ENCODE peak calls at places on chromosomes 16 and 17, in eight cellular contexts. E is transverse colon; N is effector memory CD4-positive, alpha-beta T cell; U is H9; K is heart left ventricle; Y is CD4-positive, CD25-positive, alpha-beta regulatory T cell; C is tibial nerve; X is pancreas. O is an unnamed sample. For H3K27me3, the result is how much of the 10 kb centered on the place peaks cover.

GRCh38 chr17:65455972-65456343 is 105.5 kb downstream of the AXIN2 start:
- DNase-seq in E (peak), N (no peak), U (peak), K (peak), Y (peak), C (no peak), X (peak), O (no peak)

GRCh38 chr16:69727916-69728270 is 1.5 kb upstream of the NQO1 start:
- DNase-seq in E (no peak), N (no peak), U (no peak), K (peak), Y (peak), C (no peak), X (no peak), O (no peak)

GRCh38 chr16:19524356-19524865 is 669 bp downstream of the CCP110 start:
- DNase-seq in E (no peak), N (no peak), U (no peak), K (no peak), Y (peak), C (no peak), X (no peak), O (no peak)

GRCh38 chr16:2298621-2299020 is 30.7 kb upstream of the RNPS1 start:
- DNase-seq in E (no peak), N (no peak), U (no peak), K (no peak), Y (no peak), C (no peak), X (no peak), O (no peak)

GRCh38 chr17:68048996-68049395 is 13.5 kb downstream of the KPNA2 start:
- DNase-seq in E (no peak), N (no peak), U (peak), K (no peak), Y (no peak), C (no peak), X (no peak), O (no peak)

GRCh38 chr17:36931096-36931696 is 6.1 kb upstream of the LHX1 start:
- DNase-seq in E (no peak), N (no peak), U (no peak), K (no peak), Y (no peak), C (no peak), X (no peak), O (no peak)

GRCh38 chr16:26598061-26598460 is 468.7 kb upstream of the C16orf82 start:
- DNase-seq in E (no peak), N (peak), U (no peak), K (no peak), Y (peak), C (no peak), X (no peak), O (no peak)

GRCh38 chr17:63387941-63388340 is 58.2 kb downstream of the CYB561 start:
- DNase-seq in E (no peak), N (no peak), U (no peak), K (no peak), Y (no peak), C (no peak), X (no peak), O (no peak)

GRCh38 chr16:66617010-66617434 is 12.5 kb downstream of the CMTM3 start:
- DNase-seq in E (no peak), N (no peak), U (no peak), K (no peak), Y (no peak), C (no peak), X (no peak), O (no peak)

GRCh38 chr17:40122466-40122943 is 734 bp downstream of the MSL1 start:
- DNase-seq in E (peak), N (no peak), U (peak), K (peak), Y (peak), C (no peak), X (peak), O (peak)

GRCh38 chr17:13416748-13417363 is 184.9 kb downstream of the HS3ST3A1 start:
- DNase-seq in E (no peak), N (no peak), U (no peak), K (no peak), Y (no peak), C (no peak), X (no peak), O (no peak)

GRCh38 chr17:27327397-27327796 is 33.5 kb downstream of the WSB1 start:
- DNase-seq in E (no peak), N (no peak), U (peak), K (no peak), Y (no peak), C (no peak), X (peak), O (no peak)

GRCh38 chr17:78412403-78412802 is 34.0 kb downstream of the PGS1 start:
- DNase-seq in E (no peak), N (no peak), U (no peak), K (no peak), Y (peak), C (no peak), X (no peak), O (no peak)

GRCh38 chr17:76076765-76077581 is 2.0 kb upstream of the ZACN start:
- DNase-seq in E (no peak), N (no peak), U (peak), K (no peak), Y (peak), C (no peak), X (no peak), O (no peak)

GRCh38 chr17:51372345-51373004 is 112.1 kb downstream of the UTP18 start:
- DNase-seq in E (peak), N (no peak), U (peak), K (peak), Y (peak), C (no peak), X (peak), O (peak)

GRCh38 chr17:30093463-30094147 is 23.0 kb upstream of the NSRP1 start:
- DNase-seq in E (peak), N (peak), U (peak), K (no peak), Y (peak), C (no peak), X (peak), O (no peak)

GRCh38 chr17:71975331-71975801 is 145.5 kb upstream of the SOX9 start:
- DNase-seq in E (peak), N (no peak), U (peak), K (peak), Y (no peak), C (peak), X (no peak), O (no peak)

GRCh38 chr17:58272367-58273280 is 8.1 kb downstream of the MPO start:
- DNase-seq in E (no peak), N (no peak), U (no peak), K (no peak), Y (no peak), C (no peak), X (no peak), O (no peak)

GRCh38 chr17:27640790-27641189 is 9.8 kb downstream of the LGALS9 start:
- DNase-seq in E (no peak), N (no peak), U (no peak), K (no peak), Y (no peak), C (no peak), X (no peak), O (no peak)

GRCh38 chr17:36726199-36726598 is 124.8 kb downstream of the MRM1 start:
- DNase-seq in E (no peak), N (no peak), U (no peak), K (no peak), Y (peak), C (no peak), X (no peak), O (no peak)

DNA sequence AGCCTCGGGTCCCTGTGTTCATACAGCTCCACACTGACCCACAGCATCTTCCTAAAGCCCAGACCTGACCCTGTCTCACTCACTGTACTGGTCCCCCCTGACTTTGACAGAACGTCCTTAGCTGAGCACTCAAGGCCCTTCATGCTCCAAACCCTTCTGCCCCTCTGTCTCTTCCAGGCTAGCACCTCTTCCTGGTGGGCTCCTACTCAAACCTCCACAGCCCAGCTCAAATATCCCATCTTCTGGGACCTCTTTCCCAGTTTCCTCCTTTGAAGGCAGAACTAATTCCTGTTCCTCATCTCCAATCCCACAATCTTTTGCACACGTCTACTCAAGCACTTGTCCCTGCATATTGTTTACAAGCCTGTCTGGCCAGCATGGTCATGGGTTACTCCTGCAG is 8.8 kb downstream of the GRIN2C start:
- DNase-seq in E (no peak), N (no peak), U (no peak), K (no peak), Y (no peak), C (no peak), X (no peak), O (no peak)
- H3K27me3 ChIP-seq in E (half or more), N (under half), U (under half), K (under half), Y (under half), C (half or more), X (under half), O (under half)

GRCh38 chr16:20765732-20766131 is 1.9 kb downstream of the ACSM3 start:
- DNase-seq in E (no peak), N (no peak), U (no peak), K (no peak), Y (no peak), C (no peak), X (no peak), O (no peak)

GRCh38 chr16:20763461-20764232 is at the start of gene ACSM3:
- DNase-seq in E (peak), N (peak), U (peak), K (peak), Y (peak), C (no peak), X (peak), O (peak)

GRCh38 chr16:20760346-20760745 is 3.5 kb upstream of the ACSM3 start:
- DNase-seq in E (no peak), N (no peak), U (no peak), K (no peak), Y (no peak), C (no peak), X (no peak), O (no peak)

GRCh38 chr16:20762404-20763123 is 1.2 kb upstream of the ACSM3 start:
- DNase-seq in E (no peak), N (no peak), U (no peak), K (no peak), Y (no peak), C (no peak), X (no peak), O (no peak)

GRCh38 chr16:20761175-20761574 is 2.6 kb upstream of the ACSM3 start:
- DNase-seq in E (no peak), N (no peak), U (no peak), K (no peak), Y (no peak), C (no peak), X (no peak), O (no peak)
- H3K27me3 ChIP-seq in E (under half), N (under half), U (under half), K (under half), Y (under half), C (under half), X (under half), O (under half)

GRCh38 chr16:802461-802860 is 1.9 kb upstream of the GNG13 start:
- DNase-seq in E (no peak), N (no peak), U (no peak), K (no peak), Y (no peak), C (no peak), X (no peak), O (no peak)

GRCh38 chr16:805474-805873 is 4.9 kb upstream of the GNG13 start:
- DNase-seq in E (no peak), N (no peak), U (no peak), K (no peak), Y (no peak), C (no peak), X (no peak), O (no peak)

GRCh38 chr16:804193-805048 is 3.9 kb upstream of the GNG13 start:
- DNase-seq in E (no peak), N (no peak), U (no peak), K (no peak), Y (no peak), C (no peak), X (no peak), O (no peak)

GRCh38 chr16:802914-803750 is 2.6 kb upstream of the GNG13 start:
- DNase-seq in E (no peak), N (no peak), U (no peak), K (no peak), Y (no peak), C (no peak), X (no peak), O (no peak)

DNA sequence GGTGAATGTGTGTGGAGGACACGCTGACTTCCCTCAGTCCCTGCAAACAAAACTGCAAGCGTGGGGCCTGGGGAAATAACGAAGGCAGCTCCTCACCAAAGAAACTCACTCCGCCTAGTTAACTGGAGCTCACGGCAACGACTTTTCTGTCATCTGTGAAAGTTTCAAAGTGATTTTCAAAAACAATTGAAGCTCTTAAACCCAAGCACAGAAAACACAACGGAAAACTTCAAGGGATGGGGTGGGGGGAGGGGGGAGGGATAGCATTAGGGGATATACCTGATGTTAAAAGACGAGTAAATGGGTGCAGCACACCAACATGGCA is 3.2 kb upstream of the GNG13 start:
- DNase-seq in E (no peak), N (no peak), U (no peak), K (no peak), Y (no peak), C (no peak), X (no peak), O (no peak)
- H3K27me3 ChIP-seq in E (half or more), N (under half), U (under half), K (under half), Y (under half), C (under half), X (under half), O (under half)

GRCh38 chr16:31429314-31429713 is 1.2 kb upstream of the COX6A2 start:
- DNase-seq in E (no peak), N (no peak), U (no peak), K (peak), Y (no peak), C (no peak), X (no peak), O (no peak)

GRCh38 chr16:31428638-31429247 is 583 bp upstream of the COX6A2 start:
- DNase-seq in E (no peak), N (no peak), U (no peak), K (no peak), Y (no peak), C (no peak), X (no peak), O (no peak)

GRCh38 chr16:31428277-31428597 is at the start of gene COX6A2:
- DNase-seq in E (no peak), N (no peak), U (no peak), K (peak), Y (no peak), C (no peak), X (no peak), O (no peak)

GRCh38 chr16:31430380-31431052 is 2.4 kb upstream of the COX6A2 start:
- DNase-seq in E (no peak), N (no peak), U (no peak), K (no peak), Y (no peak), C (no peak), X (no peak), O (no peak)

DNA sequence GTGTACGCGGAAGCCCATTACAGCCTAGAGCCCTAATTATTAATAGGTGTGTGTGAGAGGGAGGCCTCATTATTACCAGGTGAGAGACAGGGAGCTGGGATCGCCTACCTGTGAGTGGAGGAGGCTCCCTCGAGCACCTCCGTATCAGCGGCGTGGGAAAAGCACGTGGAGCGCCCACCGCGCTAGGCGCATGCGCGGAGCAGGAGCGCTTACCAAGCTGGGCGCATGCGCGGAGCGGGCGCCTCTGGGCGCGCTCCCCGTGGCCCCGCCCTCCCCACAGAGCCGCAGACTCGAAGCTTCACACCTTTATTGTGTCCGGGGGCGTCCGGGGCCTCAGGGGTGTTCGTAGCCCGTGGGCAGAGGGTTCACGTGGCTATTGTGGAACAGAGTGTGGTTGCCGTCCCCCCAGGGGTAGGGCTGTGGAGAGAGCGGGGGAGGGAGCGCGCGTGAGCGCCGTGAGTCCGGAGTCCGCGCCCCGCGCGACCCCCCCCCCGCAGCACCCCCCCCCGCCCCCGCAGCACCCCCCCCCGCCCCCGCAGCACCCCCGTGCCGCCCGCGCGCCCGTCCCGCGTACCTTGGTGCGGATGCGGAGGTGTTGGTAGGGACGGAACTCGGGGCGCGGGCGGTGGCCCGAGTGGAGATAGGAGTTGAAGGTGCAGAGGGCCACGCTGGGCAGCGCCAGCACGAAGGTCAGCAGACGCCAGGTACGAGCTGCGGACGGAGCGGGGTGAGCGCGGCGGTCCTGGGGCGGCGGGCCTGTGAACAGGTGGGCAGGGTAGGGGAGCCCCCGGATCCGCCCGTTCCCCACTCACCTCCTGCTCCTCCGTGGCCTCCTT is 501 bp downstream of the COX6A2 start:
- DNase-seq in E (peak), N (peak), U (peak), K (peak), Y (peak), C (no peak), X (peak), O (no peak)
- H3K27me3 ChIP-seq in E (under half), N (under half), U (under half), K (under half), Y (under half), C (under half), X (under half), O (under half)

GRCh38 chr17:73648974-73649373 is 4.7 kb upstream of the SDK2 start:
- DNase-seq in E (no peak), N (no peak), U (no peak), K (no peak), Y (no peak), C (no peak), X (no peak), O (no peak)
- H3K27me3 ChIP-seq in E (under half), N (under half), U (under half), K (under half), Y (under half), C (under half), X (under half), O (under half)

DNA sequence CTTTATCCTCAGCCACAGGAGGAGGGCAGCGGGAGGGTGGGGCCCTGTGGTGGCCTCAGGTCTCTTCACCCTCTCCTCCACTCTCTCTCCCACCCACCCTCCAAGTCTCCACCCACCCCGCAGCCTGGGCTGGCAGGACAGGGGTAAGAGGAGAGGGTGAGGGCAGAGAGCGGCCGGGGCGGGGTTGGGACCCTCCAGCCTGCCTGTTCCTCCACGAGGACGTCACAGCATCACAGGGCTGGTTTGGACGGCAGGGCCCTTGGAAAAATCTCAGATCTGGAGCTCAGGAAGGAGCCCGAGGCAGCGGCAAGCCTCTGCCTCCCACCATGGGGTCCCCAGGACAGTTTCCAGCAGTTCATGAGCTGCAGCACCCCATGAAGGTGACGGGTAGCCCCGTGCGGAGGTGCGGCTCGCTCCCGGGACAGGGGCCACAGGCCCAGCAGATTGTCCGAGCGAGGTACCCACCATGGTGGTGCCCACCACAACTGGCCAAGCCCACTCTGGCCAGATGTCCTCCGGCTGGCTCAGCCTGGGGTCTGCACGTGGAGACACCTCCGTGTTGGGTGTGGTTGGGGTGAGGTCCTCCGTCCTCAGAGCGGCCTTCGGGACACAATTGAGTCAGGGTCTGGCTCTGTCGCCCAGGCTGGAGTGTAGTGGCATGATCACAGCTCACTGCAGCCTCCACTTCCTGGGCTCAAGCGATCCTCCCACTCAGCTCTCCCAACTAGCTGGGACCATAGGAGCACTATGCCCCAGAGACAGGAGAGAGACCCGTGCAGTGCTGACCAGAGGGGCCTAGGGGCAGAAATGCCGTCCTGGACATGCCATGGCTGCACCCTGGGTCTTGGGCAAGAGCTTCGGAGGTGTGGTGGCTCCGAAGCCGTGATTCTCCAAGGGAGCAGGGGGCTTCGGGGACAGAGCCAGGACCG is 21.4 kb downstream of the TPSD1 start:
- DNase-seq in E (no peak), N (no peak), U (no peak), K (no peak), Y (no peak), C (no peak), X (no peak), O (no peak)
- H3K27me3 ChIP-seq in E (under half), N (under half), U (under half), K (under half), Y (under half), C (half or more), X (under half), O (under half)

GRCh38 chr17:82377924-82378740 is 6.6 kb downstream of the UTS2R start:
- DNase-seq in E (no peak), N (no peak), U (no peak), K (no peak), Y (no peak), C (no peak), X (no peak), O (no peak)
- H3K27me3 ChIP-seq in E (half or more), N (under half), U (under half), K (under half), Y (under half), C (half or more), X (under half), O (under half)

GRCh38 chr17:45759761-45760160 is 24.4 kb upstream of the CRHR1 start:
- DNase-seq in E (no peak), N (no peak), U (no peak), K (no peak), Y (no peak), C (no peak), X (no peak), O (no peak)

GRCh38 chr17:45761957-45762565 is 22.1 kb upstream of the CRHR1 start:
- DNase-seq in E (no peak), N (no peak), U (no peak), K (no peak), Y (no peak), C (no peak), X (no peak), O (no peak)

GRCh38 chr17:45758544-45758943 is 25.6 kb upstream of the CRHR1 start:
- DNase-seq in E (no peak), N (no peak), U (no peak), K (no peak), Y (no peak), C (no peak), X (no peak), O (no peak)

GRCh38 chr17:45764479-45764878 is 19.6 kb upstream of the CRHR1 start:
- DNase-seq in E (no peak), N (no peak), U (no peak), K (no peak), Y (no peak), C (no peak), X (no peak), O (no peak)

GRCh38 chr17:45763182-45763581 is 20.9 kb upstream of the CRHR1 start:
- DNase-seq in E (no peak), N (no peak), U (no peak), K (no peak), Y (no peak), C (no peak), X (no peak), O (no peak)
- H3K27me3 ChIP-seq in E (under half), N (under half), U (under half), K (under half), Y (under half), C (under half), X (under half), O (under half)

O was measured in GM06990.